ENCODE peak calls at places on chromosomes 2 and 18, in seven cellular contexts. R is dorsolateral prefrontal cortex, X is fibroblast of the aortic adventitia, U is BJ, H is H9, K is right atrium auricular region, S is GM10248. L is an unnamed sample.

GRCh38 chr2:73699437-73699836 is 37.7 kb downstream of the TPRKB start:
- DNase-seq in R (no peak), X (no peak), U (no peak), H (no peak), K (no peak), S (no peak), L (no peak)

GRCh38 chr2:23900927-23901322 is 26.0 kb downstream of the ATAD2B start:
- DNase-seq in R (no peak), X (peak; percentile 92), U (peak; percentile 79), H (no peak), K (no peak), S (no peak), L (no peak)

GRCh38 chr18:49016648-49017539 is 66.1 kb upstream of the SMAD7 start:
- DNase-seq in R (peak; percentile 8), X (peak; percentile 83), U (peak; percentile 54), H (peak; percentile 76), K (no peak), S (no peak), L (no peak)

GRCh38 chr2:105856576-105856975 is 111.9 kb downstream of the NCK2 start:
- DNase-seq in R (no peak), X (no peak), U (no peak), H (no peak), K (no peak), S (no peak), L (no peak)

GRCh38 chr2:6965071-6965795 is 48.0 kb downstream of the RNF144A start:
- DNase-seq in R (no peak), X (no peak), U (no peak), H (no peak), K (peak; percentile 21), S (no peak), L (no peak)

GRCh38 chr2:219596954-219597551 is 604 bp upstream of the STK11IP start:
- DNase-seq in R (no peak), X (peak; percentile 38), U (no peak), H (no peak), K (no peak), S (no peak), L (no peak)

GRCh38 chr2:179344280-179344961 is 79.8 kb upstream of the SESTD1 start:
- DNase-seq in R (no peak), X (peak; percentile 64), U (no peak), H (no peak), K (no peak), S (no peak), L (no peak)

GRCh38 chr2:239377591-239377990 is 23.2 kb downstream of the HDAC4 start:
- DNase-seq in R (no peak), X (no peak), U (no peak), H (no peak), K (no peak), S (no peak), L (no peak)

GRCh38 chr2:217981084-217981730 is 21.6 kb downstream of the TNS1 start:
- DNase-seq in R (no peak), X (no peak), U (no peak), H (no peak), K (no peak), S (no peak), L (no peak)

GRCh38 chr2:111958901-111959300 is 60.5 kb downstream of the MERTK start:
- DNase-seq in R (no peak), X (no peak), U (no peak), H (no peak), K (no peak), S (no peak), L (no peak)

GRCh38 chr2:23697256-23697655 is 229.7 kb downstream of the ATAD2B start:
- DNase-seq in R (no peak), X (no peak), U (no peak), H (no peak), K (no peak), S (no peak), L (no peak)

GRCh38 chr2:16862474-16862873 is 196.8 kb upstream of the CYRIA start:
- DNase-seq in R (no peak), X (no peak), U (no peak), H (no peak), K (no peak), S (no peak), L (no peak)

GRCh38 chr2:124985210-124985760 is 960.2 kb downstream of the CNTNAP5 start:
- DNase-seq in R (no peak), X (no peak), U (peak; percentile 18), H (no peak), K (no peak), S (no peak), L (no peak)

GRCh38 chr2:219707496-219708285 is 80.3 kb downstream of the SLC4A3 start:
- DNase-seq in R (no peak), X (no peak), U (no peak), H (no peak), K (no peak), S (no peak), L (no peak)

GRCh38 chr2:233995985-233996384 is 54.5 kb upstream of the SPP2 start:
- DNase-seq in R (no peak), X (peak; percentile 39), U (no peak), H (no peak), K (no peak), S (no peak), L (peak; percentile 25)

GRCh38 chr2:15758779-15759343 is 167.2 kb downstream of the DDX1 start:
- DNase-seq in R (no peak), X (no peak), U (no peak), H (no peak), K (no peak), S (no peak), L (no peak)

GRCh38 chr2:95316466-95317122 is 19.4 kb downstream of the KCNIP3 start:
- DNase-seq in R (no peak), X (peak; percentile 81), U (peak; percentile 42), H (no peak), K (no peak), S (no peak), L (no peak)

GRCh38 chr2:127004893-127005600 is 101.9 kb downstream of the BIN1 start:
- DNase-seq in R (no peak), X (no peak), U (no peak), H (no peak), K (no peak), S (no peak), L (no peak)

GRCh38 chr2:69988086-69988635 is 26.7 kb upstream of the ASPRV1 start:
- DNase-seq in R (no peak), X (no peak), U (no peak), H (no peak), K (no peak), S (no peak), L (no peak)

GRCh38 chr2:176151199-176152099 is at the start of gene HOXD4:
- DNase-seq in R (no peak), X (no peak), U (no peak), H (no peak), K (no peak), S (no peak), L (no peak)

GRCh38 chr2:71256421-71256820 is 29.5 kb upstream of the PAIP2B start:
- DNase-seq in R (peak; percentile 87), X (no peak), U (no peak), H (no peak), K (no peak), S (no peak), L (no peak)

GRCh38 chr2:219041252-219041651 is at the start of gene CFAP65:
- DNase-seq in R (peak; percentile 63), X (peak; percentile 50), U (no peak), H (peak; percentile 71), K (no peak), S (no peak), L (no peak)

GRCh38 chr2:58562281-58562680 is 321.2 kb upstream of the FANCL start:
- DNase-seq in R (no peak), X (no peak), U (no peak), H (no peak), K (no peak), S (no peak), L (no peak)

GRCh38 chr18:64259871-64260270 is 111.0 kb upstream of the LINC00305 start:
- DNase-seq in R (no peak), X (no peak), U (no peak), H (no peak), K (no peak), S (no peak), L (no peak)

GRCh38 chr2:42747422-42747821 is 16.5 kb downstream of the OXER1 start:
- DNase-seq in R (no peak), X (no peak), U (no peak), H (no peak), K (no peak), S (peak; percentile 0), L (no peak)

GRCh38 chr2:101625387-101625786 is 72.1 kb upstream of the MAP4K4 start:
- DNase-seq in R (no peak), X (peak; percentile 17), U (no peak), H (no peak), K (no peak), S (peak; percentile 49), L (no peak)

GRCh38 chr2:64317712-64318475 is 136.1 kb upstream of the LGALSL start:
- DNase-seq in R (no peak), X (no peak), U (no peak), H (no peak), K (no peak), S (no peak), L (no peak)

L was measured in MM.1S.